ENCODE peak calls at places on chromosomes 5 and 9, in six cellular contexts. P is hepatocyte, J is GM23248, C is HCT116, H is PC-3, Y is PC-9. N is an unnamed sample. For H3K9me2, the result is how much of the 10 kb centered on the place peaks cover.

GRCh38 chr9:129001504-129002325 is 26.4 kb downstream of the SH3GLB2 start:
- DNase-seq in P (no peak), J (no peak), C (no peak), H (no peak), Y (peak), N (no peak)

GRCh38 chr5:10521466-10522223 is 42.2 kb upstream of the ANKRD33B start:
- DNase-seq in P (no peak), J (no peak), C (peak), H (peak), Y (no peak), N (no peak)

GRCh38 chr9:126232461-126232860 is 94.2 kb upstream of the MVB12B start:
- DNase-seq in P (no peak), J (peak), C (no peak), H (peak), Y (no peak), N (no peak)

GRCh38 chr5:52983731-52984620 is 5.2 kb upstream of the ITGA2 start:
- DNase-seq in P (no peak), J (peak), C (peak), H (peak), Y (peak), N (no peak)

GRCh38 chr9:107742531-107743309 is 253.2 kb upstream of the KLF4 start:
- DNase-seq in P (no peak), J (no peak), C (no peak), H (no peak), Y (no peak), N (no peak)

GRCh38 chr5:154320690-154321089 is 125.1 kb upstream of the SAP30L start:
- DNase-seq in P (no peak), J (peak), C (no peak), H (no peak), Y (no peak), N (no peak)

GRCh38 chr9:106771618-106772017 is 91.3 kb upstream of the ZNF462 start:
- DNase-seq in P (no peak), J (no peak), C (no peak), H (no peak), Y (no peak), N (no peak)

GRCh38 chr5:121024416-121025311 is 560.6 kb downstream of the PRR16 start:
- DNase-seq in P (no peak), J (no peak), C (no peak), H (no peak), Y (no peak), N (no peak)

GRCh38 chr5:15794117-15794985 is 294.4 kb downstream of the FBXL7 start:
- DNase-seq in P (peak), J (peak), C (no peak), H (no peak), Y (no peak), N (no peak)

GRCh38 chr5:41363343-41363986 is 146.9 kb downstream of the PLCXD3 start:
- DNase-seq in P (no peak), J (no peak), C (no peak), H (no peak), Y (no peak), N (no peak)

GRCh38 chr5:175382171-175382570 is 61.8 kb downstream of the DRD1 start:
- DNase-seq in P (no peak), J (no peak), C (no peak), H (peak), Y (no peak), N (no peak)

GRCh38 chr5:98570010-98570409 is 203.5 kb upstream of the RGMB start:
- DNase-seq in P (no peak), J (peak), C (no peak), H (peak), Y (peak), N (no peak)

GRCh38 chr9:100595391-100596199 is 17.7 kb downstream of the CAVIN4 start:
- DNase-seq in P (peak), J (peak), C (peak), H (peak), Y (no peak), N (peak)

GRCh38 chr9:133396952-133397351 is 20.8 kb downstream of the STKLD1 start:
- DNase-seq in P (no peak), J (peak), C (no peak), H (peak), Y (no peak), N (no peak)

GRCh38 chr9:4640027-4640426 is 22.1 kb upstream of the PLPP6 start:
- DNase-seq in P (peak), J (peak), C (peak), H (peak), Y (no peak), N (no peak)

GRCh38 chr5:39598641-39599248 is 174.0 kb upstream of the DAB2 start:
- DNase-seq in P (peak), J (no peak), C (no peak), H (no peak), Y (no peak), N (no peak)

GRCh38 chr9:130782883-130783537 is 52.0 kb upstream of the ABL1 start:
- DNase-seq in P (no peak), J (no peak), C (no peak), H (no peak), Y (no peak), N (no peak)

GRCh38 chr5:173954671-173955605 is 34.0 kb upstream of the C5orf47 start:
- DNase-seq in P (peak), J (peak), C (no peak), H (peak), Y (no peak), N (no peak)

GRCh38 chr9:111099199-111100005 is 61.1 kb upstream of the LPAR1 start:
- DNase-seq in P (peak), J (no peak), C (no peak), H (no peak), Y (no peak), N (no peak)

GRCh38 chr5:55897905-55898304 is 46.7 kb downstream of the IL31RA start:
- DNase-seq in P (no peak), J (peak), C (no peak), H (no peak), Y (no peak), N (no peak)

GRCh38 chr9:130522233-130522808 is 57.1 kb upstream of the FUBP3 start:
- DNase-seq in P (no peak), J (peak), C (no peak), H (no peak), Y (no peak), N (no peak)

GRCh38 chr9:2872941-2873323 is 29.0 kb upstream of the PUM3 start:
- DNase-seq in P (no peak), J (no peak), C (no peak), H (no peak), Y (no peak), N (no peak)

GRCh38 chr9:107481035-107481434 is 8.5 kb downstream of the KLF4 start:
- DNase-seq in P (no peak), J (peak), C (no peak), H (peak), Y (no peak), N (no peak)

GRCh38 chr5:178625679-178626483 is 969 bp downstream of the CLK4 start:
- DNase-seq in P (no peak), J (peak), C (no peak), H (peak), Y (no peak), N (peak)

GRCh38 chr9:79637180-79637925 is 65.6 kb downstream of the TLE4 start:
- DNase-seq in P (no peak), J (no peak), C (no peak), H (no peak), Y (no peak), N (no peak)

GRCh38 chr9:79633558-79633957 is 61.8 kb downstream of the TLE4 start:
- DNase-seq in P (no peak), J (no peak), C (no peak), H (no peak), Y (no peak), N (no peak)

GRCh38 chr9:79629721-79630120 is 58.0 kb downstream of the TLE4 start:
- DNase-seq in P (no peak), J (no peak), C (no peak), H (no peak), Y (no peak), N (no peak)

GRCh38 chr9:79630521-79631403 is 59.0 kb downstream of the TLE4 start:
- DNase-seq in P (no peak), J (no peak), C (no peak), H (no peak), Y (no peak), N (no peak)

DNA sequence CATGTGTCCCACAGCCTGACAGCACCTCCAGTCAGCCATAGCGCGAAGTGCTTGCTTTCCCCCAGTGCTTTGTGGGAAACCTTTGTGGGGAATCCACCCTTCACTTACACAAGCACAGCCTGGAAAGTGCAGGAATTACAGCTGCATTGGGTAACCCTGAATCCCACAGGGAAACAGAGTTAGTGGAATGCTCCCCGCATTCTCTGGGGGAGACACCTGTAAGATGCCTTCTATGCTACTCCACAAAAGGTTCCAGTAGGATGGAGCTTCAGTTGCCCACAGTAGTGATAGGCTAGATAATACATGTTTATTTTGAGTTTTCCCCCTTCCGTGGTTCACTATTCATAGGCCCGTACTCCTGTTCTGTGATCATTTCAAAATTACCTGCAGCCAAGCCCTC is 60.3 kb downstream of the TLE4 start:
- DNase-seq in P (no peak), J (no peak), C (no peak), H (no peak), Y (no peak), N (no peak)
- H3K9me2 ChIP-seq in P (under half), J (under half), C (under half), H (under half), Y (under half), N (under half)

GRCh38 chr9:82890401-82890800 is 172.5 kb downstream of the RASEF start:
- DNase-seq in P (no peak), J (no peak), C (no peak), H (no peak), Y (no peak), N (no peak)

GRCh38 chr9:82891321-82891720 is 171.6 kb downstream of the RASEF start:
- DNase-seq in P (no peak), J (no peak), C (no peak), H (no peak), Y (no peak), N (no peak)

GRCh38 chr9:82890865-82891264 is 172.1 kb downstream of the RASEF start:
- DNase-seq in P (no peak), J (no peak), C (no peak), H (no peak), Y (no peak), N (no peak)

GRCh38 chr9:82893549-82893948 is 169.4 kb downstream of the RASEF start:
- DNase-seq in P (no peak), J (no peak), C (no peak), H (no peak), Y (no peak), N (no peak)
- H3K9me2 ChIP-seq in P (under half), J (under half), C (under half), H (under half), Y (under half), N (under half)

GRCh38 chr5:116914869-116915504 is 340.4 kb upstream of the SEMA6A start:
- DNase-seq in P (no peak), J (no peak), C (no peak), H (no peak), Y (no peak), N (no peak)
- H3K9me2 ChIP-seq in P (under half), J (under half), C (under half), H (under half), Y (under half), N (under half)

GRCh38 chr9:14830057-14830456 is 80.2 kb downstream of the FREM1 start:
- DNase-seq in P (no peak), J (no peak), C (no peak), H (no peak), Y (no peak), N (no peak)
- H3K9me2 ChIP-seq in P (under half), J (under half), C (under half), H (under half), Y (under half), N (under half)

DNA sequence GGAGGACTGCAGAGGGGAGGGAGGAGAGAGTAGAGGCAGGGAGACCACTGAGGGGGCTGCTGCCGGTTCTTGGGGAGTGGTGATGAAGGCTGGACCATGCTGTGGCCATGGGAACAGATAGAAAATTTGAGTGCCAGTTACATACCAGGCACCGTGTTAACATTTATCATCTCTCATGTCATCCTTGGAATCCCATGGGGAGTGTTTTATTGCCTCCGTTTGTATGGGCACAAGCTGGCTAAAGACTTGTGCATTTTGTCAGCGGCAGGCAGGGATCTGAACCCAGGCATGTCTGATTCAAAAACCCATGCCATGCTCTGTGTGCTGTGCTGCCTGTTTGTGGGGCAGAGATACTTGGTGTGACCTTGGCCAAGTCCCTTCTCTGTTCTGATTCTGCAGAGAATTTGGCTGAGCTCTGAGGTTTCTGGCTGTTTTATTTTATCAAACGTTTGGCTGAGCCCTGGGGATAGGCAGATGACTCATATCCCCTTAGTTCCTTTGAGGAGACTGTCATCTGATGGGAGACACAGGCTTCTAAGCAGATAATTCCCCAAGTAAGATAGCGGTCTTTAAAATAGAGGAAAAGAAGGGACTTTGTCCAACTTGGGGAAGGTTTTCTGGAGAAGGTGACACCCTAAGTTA is 22.2 kb downstream of the COL27A1 start:
- DNase-seq in P (no peak), J (peak), C (no peak), H (peak), Y (no peak), N (no peak)
- H3K9me2 ChIP-seq in P (under half), J (under half), C (under half), H (under half), Y (under half), N (under half)

GRCh38 chr5:30405821-30406220 is 787.7 kb upstream of the CDH6 start:
- DNase-seq in P (no peak), J (no peak), C (no peak), H (no peak), Y (no peak), N (no peak)
- H3K9me2 ChIP-seq in P (under half), J (under half), C (under half), H (under half), Y (under half), N (under half)

DNA sequence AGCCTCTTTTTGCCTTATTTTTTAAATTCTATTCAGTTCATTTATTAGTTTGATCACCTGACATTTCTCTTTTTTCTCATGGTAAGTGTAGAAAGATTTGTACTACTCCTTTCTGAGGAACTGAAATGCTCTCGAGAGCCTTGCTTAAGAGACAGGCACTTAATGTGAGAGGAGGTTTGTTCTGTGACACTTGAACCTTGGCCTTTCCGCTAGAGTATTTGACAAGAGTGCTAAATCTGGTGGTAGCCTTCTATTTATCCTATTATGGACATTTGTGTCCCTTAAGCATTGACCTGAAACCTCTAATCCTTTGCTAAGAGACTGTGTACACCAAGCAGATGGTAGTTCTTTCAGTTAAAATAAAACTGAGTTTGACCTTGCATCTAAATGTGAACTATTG is 805.0 kb upstream of the PTPRD start:
- DNase-seq in P (no peak), J (no peak), C (no peak), H (no peak), Y (no peak), N (no peak)
- H3K9me2 ChIP-seq in P (under half), J (under half), C (under half), H (under half), Y (under half), N (under half)

DNA sequence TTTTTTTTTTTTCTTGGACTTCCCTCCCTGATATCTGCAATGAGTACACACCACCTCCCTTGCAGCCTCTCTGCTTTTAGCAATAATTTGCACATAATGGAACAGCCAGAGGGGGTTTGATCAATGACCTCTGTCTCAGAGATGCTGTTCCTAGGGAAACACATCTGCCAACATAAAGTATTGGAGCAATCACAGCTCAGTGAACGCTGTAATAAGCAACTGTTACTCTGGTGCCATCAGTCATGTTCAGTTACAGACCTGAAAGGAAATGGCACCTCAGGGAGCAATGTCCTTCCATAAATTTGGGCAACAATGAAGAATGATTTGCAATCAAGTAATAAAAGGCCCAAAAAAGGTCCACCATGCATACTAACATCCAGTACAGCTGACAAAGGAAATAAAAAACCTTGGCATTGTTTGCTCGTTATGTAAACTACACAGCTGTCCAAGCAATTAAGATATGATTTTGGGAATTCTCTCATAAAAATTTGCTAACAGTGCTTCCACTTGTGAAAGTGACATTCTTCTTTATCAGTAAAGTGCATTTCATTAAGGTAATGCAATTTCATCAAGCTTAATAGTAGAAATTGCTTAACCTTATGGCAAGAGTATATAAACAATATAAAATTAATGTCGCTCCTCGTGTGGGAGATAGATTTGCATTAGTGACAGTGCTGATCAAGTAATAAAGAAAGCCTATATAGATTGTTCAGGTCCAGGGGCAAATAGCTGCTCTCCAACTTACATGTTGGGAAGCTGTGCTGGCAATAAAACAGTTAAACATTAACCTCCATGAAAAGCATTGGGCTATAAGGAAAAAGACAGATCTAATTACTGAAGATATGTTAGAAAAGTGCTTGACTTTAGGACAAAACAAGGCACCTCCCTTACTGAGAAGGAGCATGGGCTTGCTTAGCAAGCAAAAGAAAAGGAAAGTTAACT is 167.7 kb downstream of the RASEF start:
- DNase-seq in P (peak), J (no peak), C (no peak), H (no peak), Y (no peak), N (no peak)
- H3K9me2 ChIP-seq in P (under half), J (under half), C (under half), H (under half), Y (under half), N (under half)

N was measured in OCI-LY7.